ENCODE peak calls at places on chromosomes 5 and 9, in six cellular contexts. D is K562, A is HepG2, N is GM12878, Y is upper lobe of left lung, X is A549. L is an unnamed sample.

GRCh38 chr9:87646546-87646945 is 79.4 kb upstream of the CTSL start:
- ATAC-seq in D (no peak), A (no peak), N (no peak), Y (no peak), X (no peak), L (no peak)

GRCh38 chr5:74641778-74642542 is 1.4 kb upstream of the ENC1 start:
- ATAC-seq in D (peak), A (peak), N (peak), Y (peak), X (peak), L (no peak)

GRCh38 chr5:84450617-84451414 is 66.1 kb upstream of the EDIL3 start:
- ATAC-seq in D (no peak), A (no peak), N (peak), Y (no peak), X (peak), L (no peak)

GRCh38 chr9:130825051-130825651 is 9.9 kb upstream of the ABL1 start:
- ATAC-seq in D (peak), A (peak), N (no peak), Y (no peak), X (peak), L (peak)

GRCh38 chr5:112097768-112098167 is 321.3 kb downstream of the EPB41L4A start:
- ATAC-seq in D (no peak), A (no peak), N (no peak), Y (no peak), X (no peak), L (no peak)

GRCh38 chr5:6868170-6868569 is 154.9 kb downstream of the TENT4A start:
- ATAC-seq in D (no peak), A (peak), N (no peak), Y (no peak), X (no peak), L (no peak)

GRCh38 chr9:100070071-100070470 is 28.7 kb downstream of the ERP44 start:
- ATAC-seq in D (peak), A (no peak), N (no peak), Y (no peak), X (no peak), L (no peak)

GRCh38 chr5:146962801-146963355 is 84.3 kb upstream of the PPP2R2B start:
- ATAC-seq in D (peak), A (no peak), N (no peak), Y (no peak), X (no peak), L (no peak)

GRCh38 chr9:27033815-27034403 is 28.4 kb upstream of the LRRC19 start:
- ATAC-seq in D (peak), A (peak), N (peak), Y (no peak), X (peak), L (no peak)

GRCh38 chr5:132425975-132426524 is 56.5 kb downstream of the SLC22A5 start:
- ATAC-seq in D (peak), A (no peak), N (peak), Y (no peak), X (no peak), L (no peak)

GRCh38 chr5:103525366-103525765 is 37.2 kb downstream of the NUDT12 start:
- ATAC-seq in D (no peak), A (no peak), N (no peak), Y (no peak), X (no peak), L (no peak)

GRCh38 chr5:23072179-23072578 is 219.0 kb upstream of the CDH12 start:
- ATAC-seq in D (no peak), A (no peak), N (peak), Y (no peak), X (no peak), L (no peak)

GRCh38 chr5:42005561-42006153 is 80.6 kb downstream of the FBXO4 start:
- ATAC-seq in D (peak), A (peak), N (peak), Y (no peak), X (no peak), L (no peak)

GRCh38 chr5:148969291-148969690 is 93.6 kb downstream of the SH3TC2 start:
- ATAC-seq in D (no peak), A (no peak), N (no peak), Y (no peak), X (no peak), L (no peak)

GRCh38 chr5:151498395-151499155 is 51.2 kb downstream of the SLC36A1 start:
- ATAC-seq in D (no peak), A (no peak), N (no peak), Y (peak), X (no peak), L (no peak)

GRCh38 chr9:133812941-133813748 is 75.0 kb upstream of the SARDH start:
- ATAC-seq in D (no peak), A (peak), N (no peak), Y (no peak), X (no peak), L (no peak)

GRCh38 chr9:119179701-119180100 is 189.5 kb downstream of the BRINP1 start:
- ATAC-seq in D (no peak), A (no peak), N (no peak), Y (no peak), X (no peak), L (no peak)

GRCh38 chr5:140221697-140222223 is 46.8 kb downstream of the CYSTM1 start:
- ATAC-seq in D (no peak), A (no peak), N (peak), Y (no peak), X (peak), L (peak)

GRCh38 chr5:92899611-92900010 is 681.4 kb downstream of the NR2F1-AS1 start:
- ATAC-seq in D (no peak), A (no peak), N (peak), Y (no peak), X (no peak), L (no peak)

GRCh38 chr5:80957031-80957761 is 3.0 kb upstream of the RASGRF2 start:
- ATAC-seq in D (no peak), A (no peak), N (no peak), Y (no peak), X (no peak), L (no peak)

GRCh38 chr5:104080646-104081175 is 518.1 kb upstream of the NUDT12 start:
- ATAC-seq in D (peak), A (no peak), N (no peak), Y (no peak), X (no peak), L (no peak)

GRCh38 chr9:121765021-121765950 is 113.9 kb downstream of the DAB2IP start:
- ATAC-seq in D (no peak), A (peak), N (no peak), Y (no peak), X (peak), L (peak)

GRCh38 chr5:140329739-140330481 is 16.5 kb downstream of the HBEGF start:
- ATAC-seq in D (no peak), A (no peak), N (no peak), Y (no peak), X (peak), L (no peak)

GRCh38 chr9:121309171-121309570 is 41.2 kb downstream of the GSN start:
- ATAC-seq in D (no peak), A (no peak), N (no peak), Y (no peak), X (no peak), L (no peak)

GRCh38 chr9:81851340-81851739 is 76.9 kb upstream of the SPATA31D4 start:
- ATAC-seq in D (no peak), A (no peak), N (no peak), Y (no peak), X (no peak), L (no peak)

GRCh38 chr5:92887254-92887653 is 693.8 kb downstream of the NR2F1-AS1 start:
- ATAC-seq in D (no peak), A (peak), N (no peak), Y (no peak), X (no peak), L (no peak)

GRCh38 chr5:9207820-9208418 is 338.0 kb downstream of the SEMA5A start:
- ATAC-seq in D (peak), A (peak), N (peak), Y (no peak), X (peak), L (no peak)

GRCh38 chr9:85453850-85454249 is 287.9 kb downstream of the AGTPBP1 start:
- ATAC-seq in D (no peak), A (no peak), N (no peak), Y (peak), X (no peak), L (peak)

GRCh38 chr9:69334310-69334709 is 9.3 kb downstream of the ENTREP1 start:
- ATAC-seq in D (no peak), A (no peak), N (no peak), Y (no peak), X (no peak), L (no peak)

GRCh38 chr5:94498199-94498598 is 120.2 kb downstream of the KIAA0825 start:
- ATAC-seq in D (no peak), A (no peak), N (no peak), Y (no peak), X (no peak), L (no peak)

GRCh38 chr9:87667164-87667738 is 58.7 kb upstream of the CTSL start:
- ATAC-seq in D (peak), A (peak), N (peak), Y (no peak), X (no peak), L (no peak)

GRCh38 chr5:58963821-58964220 is 380.9 kb downstream of the RAB3C start:
- ATAC-seq in D (no peak), A (no peak), N (no peak), Y (no peak), X (peak), L (no peak)
- TF ChIP-seq EP300 in D (no peak), A (no peak), N (no peak), Y (no peak), X (no peak), L (no peak)

GRCh38 chr5:57889558-57889957 is 406.9 kb upstream of the ACTBL2 start:
- ATAC-seq in D (peak), A (peak), N (no peak), Y (peak), X (peak), L (no peak)
- TF ChIP-seq EP300 in D (no peak), A (no peak), N (no peak), Y (no peak), X (no peak), L (no peak)

GRCh38 chr5:127645300-127645726 is 3.6 kb upstream of the CTXN3 start:
- ATAC-seq in D (no peak), A (no peak), N (no peak), Y (no peak), X (no peak), L (no peak)
- TF ChIP-seq EP300 in D (no peak), A (no peak), N (no peak), Y (no peak), X (no peak), L (no peak)

GRCh38 chr5:43429706-43430105 is 17.5 kb upstream of the CCL28 start:
- ATAC-seq in D (no peak), A (no peak), N (no peak), Y (no peak), X (no peak), L (no peak)

GRCh38 chr5:43429016-43429415 is 16.8 kb upstream of the CCL28 start:
- ATAC-seq in D (peak), A (no peak), N (no peak), Y (no peak), X (no peak), L (no peak)

GRCh38 chr5:43433381-43433780 is 21.2 kb upstream of the CCL28 start:
- ATAC-seq in D (peak), A (peak), N (no peak), Y (no peak), X (no peak), L (no peak)

GRCh38 chr5:43437062-43437660 is 25.0 kb upstream of the CCL28 start:
- ATAC-seq in D (peak), A (no peak), N (peak), Y (peak), X (no peak), L (no peak)

GRCh38 chr5:43432486-43433365 is 20.5 kb upstream of the CCL28 start:
- ATAC-seq in D (no peak), A (peak), N (no peak), Y (peak), X (peak), L (peak)
- TF ChIP-seq EP300 in D (no peak), A (peak), N (no peak), Y (no peak), X (peak), L (no peak)

L was measured in gastroesophageal sphincter.